ENCODE peak calls at places on chromosomes 5 and 9, in nine cellular contexts. E is GM23338, R is HepG2, U is sigmoid colon, T is transverse colon, F is HCT116, X is HL-60, N is H1, A is breast epithelium. Q is an unnamed sample.

GRCh38 chr5:95842955-95843544 is 20.5 kb upstream of the GLRX start:
- DNase-seq in X (peak; percentile 92), T (peak; percentile 70), F (no peak), R (peak; percentile 88), A (peak; percentile 68), E (peak; percentile 21), U (peak; percentile 74), N (no peak), Q (peak; percentile 84)

GRCh38 chr5:19608434-19608833 is 379.6 kb downstream of the CDH18 start:
- DNase-seq in A (no peak), X (no peak), U (no peak), E (peak; percentile 24), F (no peak), R (no peak), N (no peak), T (no peak), Q (no peak)

GRCh38 chr5:62964428-62964827 is 385.8 kb downstream of the LRRC70 start:
- DNase-seq in A (no peak), E (no peak), X (no peak), T (no peak), F (no peak), R (no peak), N (no peak), U (no peak), Q (no peak)

GRCh38 chr9:119811030-119811429 is 441.8 kb upstream of the BRINP1 start:
- DNase-seq in U (no peak), R (no peak), A (no peak), E (no peak), N (no peak), F (no peak), T (no peak), X (no peak), Q (no peak)

GRCh38 chr9:692636-693459 is 148.6 kb upstream of the DMRT1 start:
- DNase-seq in R (peak; percentile 49), T (no peak), U (no peak), E (no peak), A (no peak), X (no peak), N (no peak), F (no peak), Q (no peak)

GRCh38 chr5:5822729-5823257 is 400.3 kb downstream of the ICE1 start:
- DNase-seq in R (no peak), F (no peak), X (no peak), N (no peak), T (no peak), A (no peak), E (no peak), U (no peak), Q (no peak)

GRCh38 chr5:43156388-43156787 is 35.6 kb upstream of the NIM1K start:
- DNase-seq in F (no peak), U (no peak), R (no peak), T (no peak), A (no peak), E (no peak), N (no peak), X (no peak), Q (no peak)

GRCh38 chr9:115997923-115998322 is 155.7 kb upstream of the PAPPA start:
- DNase-seq in A (no peak), N (no peak), U (no peak), X (no peak), F (no peak), R (no peak), T (no peak), E (no peak), Q (no peak)

GRCh38 chr9:114092336-114092735 is 6.8 kb downstream of the KIF12 start:
- DNase-seq in T (no peak), A (no peak), R (no peak), E (no peak), F (no peak), U (peak; percentile 43), N (no peak), X (no peak), Q (no peak)

GRCh38 chr9:76787677-76788076 is 23.4 kb downstream of the PCA3 start:
- DNase-seq in R (no peak), F (no peak), T (no peak), U (no peak), A (no peak), X (peak; percentile 34), E (no peak), N (no peak), Q (no peak)

GRCh38 chr9:5922192-5922591 is 31.5 kb downstream of the MLANA start:
- DNase-seq in F (no peak), N (no peak), X (no peak), E (no peak), T (no peak), U (no peak), R (no peak), A (no peak), Q (no peak)

GRCh38 chr5:79508354-79508753 is 5.6 kb downstream of the HOMER1 start:
- DNase-seq in T (no peak), X (no peak), E (no peak), U (no peak), N (no peak), R (peak; percentile 23), A (no peak), F (no peak), Q (no peak)

GRCh38 chr9:136242908-136243525 is 2.6 kb downstream of the QSOX2 start:
- DNase-seq in F (no peak), T (no peak), R (no peak), A (no peak), X (peak; percentile 32), N (no peak), U (no peak), E (peak; percentile 38), Q (no peak)

GRCh38 chr5:139565411-139566305 is 4.5 kb downstream of the UBE2D2 start:
- DNase-seq in T (peak; percentile 37), E (no peak), A (no peak), F (no peak), R (no peak), U (peak; percentile 22), N (no peak), X (peak; percentile 43), Q (no peak)

GRCh38 chr9:4640027-4640426 is 22.1 kb upstream of the PLPP6 start:
- DNase-seq in F (peak; percentile 31), T (peak; percentile 14), A (no peak), U (no peak), E (peak; percentile 71), N (no peak), R (peak; percentile 15), X (no peak), Q (peak; percentile 31)

GRCh38 chr5:86917117-86917579 is 299.4 kb downstream of the COX7C start:
- DNase-seq in N (no peak), R (no peak), T (no peak), A (no peak), X (no peak), F (no peak), U (no peak), E (peak; percentile 81), Q (no peak)

GRCh38 chr5:113050606-113051391 is 74.2 kb downstream of the DCP2 start:
- DNase-seq in F (no peak), R (no peak), A (no peak), E (no peak), T (no peak), X (no peak), N (no peak), U (no peak), Q (no peak)

GRCh38 chr5:142253938-142254895 is 70.6 kb downstream of the SPRY4 start:
- DNase-seq in E (no peak), X (no peak), A (no peak), F (no peak), T (no peak), U (no peak), N (no peak), R (no peak), Q (no peak)

GRCh38 chr5:138829341-138829740 is 45.8 kb downstream of the LRRTM2 start:
- DNase-seq in N (no peak), T (no peak), F (no peak), R (no peak), U (no peak), E (no peak), A (no peak), X (no peak), Q (no peak)

GRCh38 chr9:120564589-120564988 is 15.4 kb downstream of the CDK5RAP2 start:
- DNase-seq in N (no peak), F (no peak), U (no peak), R (no peak), X (no peak), A (no peak), E (no peak), T (no peak), Q (no peak)

GRCh38 chr9:135247174-135247930 is 159.9 kb downstream of the OLFM1 start:
- DNase-seq in A (no peak), R (no peak), X (no peak), N (no peak), F (no peak), T (no peak), E (no peak), U (peak; percentile 61), Q (peak; percentile 67)

GRCh38 chr5:137730331-137730730 is 5.6 kb downstream of the KLHL3 start:
- DNase-seq in X (no peak), N (no peak), T (no peak), E (no peak), F (no peak), R (no peak), U (no peak), A (no peak), Q (no peak)
- H3K4me3 ChIP-seq in X (no peak overlapping the region), N (no peak overlapping the region), T (no peak overlapping the region), E (no peak overlapping the region), F (no peak overlapping the region), R (no peak overlapping the region), U (no peak overlapping the region), A (no peak overlapping the region), Q (no peak overlapping the region)

GRCh38 chr5:114561415-114561814 is 199.5 kb downstream of the KCNN2 start:
- DNase-seq in R (no peak), E (no peak), T (no peak), F (no peak), N (no peak), X (no peak), A (no peak), U (no peak), Q (no peak)

GRCh38 chr5:114565871-114566270 is 204.0 kb downstream of the KCNN2 start:
- DNase-seq in N (no peak), E (no peak), F (no peak), R (no peak), T (no peak), U (no peak), X (no peak), A (no peak), Q (no peak)
- TF ChIP-seq POLR2AphosphoS5 in N (no peak), E (no peak), F (no peak), R (no peak), T (no peak), U (no peak), X (no peak), A (no peak), Q (no peak)

DNA sequence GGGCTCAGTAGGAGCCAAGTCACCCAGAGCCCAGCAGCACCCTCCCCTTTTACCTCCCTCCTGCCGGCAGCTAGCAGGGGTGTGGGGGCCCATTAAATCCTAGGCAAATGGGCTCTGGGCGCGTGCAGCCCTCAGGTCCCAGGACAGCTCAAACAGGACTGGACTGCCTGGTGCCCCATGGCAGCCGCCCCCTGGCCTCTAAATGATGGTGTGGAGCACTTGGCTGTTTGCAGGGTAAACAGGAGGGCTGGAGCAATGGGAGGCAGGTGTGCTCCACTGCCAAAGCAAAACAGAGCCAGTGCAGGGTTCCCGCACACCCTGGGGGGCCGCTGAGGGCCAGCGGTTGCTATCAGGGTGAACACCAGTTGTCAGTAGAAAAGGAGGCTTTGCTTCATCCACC is 55.9 kb upstream of the C5orf58 start:
- DNase-seq in U (no peak), F (no peak), A (no peak), N (no peak), X (no peak), T (no peak), E (no peak), R (no peak), Q (no peak)
- H3K4me3 ChIP-seq in U (no peak overlapping the region), F (no peak overlapping the region), A (no peak overlapping the region), N (no peak overlapping the region), X (no peak overlapping the region), T (no peak overlapping the region), E (no peak overlapping the region), R (no peak overlapping the region), Q (no peak overlapping the region)

GRCh38 chr5:74934949-74935751 is 69.0 kb upstream of the FAM169A start:
- DNase-seq in R (peak; percentile 46), U (no peak), N (no peak), E (peak; percentile 49), X (no peak), F (peak; percentile 38), T (no peak), A (no peak), Q (no peak)
- TF ChIP-seq POLR2AphosphoS5 in R (no peak), U (no peak), N (no peak), E (no peak), X (no peak), F (no peak), T (no peak), A (no peak), Q (peak; percentile 5)

Q was measured in stomach.